ENCODE peak calls at places on chromosome 20, in five cellular contexts. U is uterus, E is fibroblast of lung, K is ovary, B is left ventricle myocardium inferior. S is an unnamed sample. For H3K4me1, the result is how much of the 10 kb centered on the place peaks cover.

GRCh38 chr20:58405504-58406291 is 16.7 kb downstream of the VAPB start:
- DNase-seq in U (no peak), E (no peak), K (no peak), B (no peak), S (no peak)

GRCh38 chr20:38982291-38982690 is 20.1 kb downstream of the DHX35 start:
- DNase-seq in U (no peak), E (no peak), K (no peak), B (no peak), S (peak)

GRCh38 chr20:8875586-8875985 is 193.3 kb upstream of the PLCB4 start:
- DNase-seq in U (no peak), E (no peak), K (no peak), B (no peak), S (no peak)

GRCh38 chr20:24969203-24970029 is 20.3 kb downstream of the CST7 start:
- DNase-seq in U (no peak), E (no peak), K (no peak), B (no peak), S (no peak)

GRCh38 chr20:5887386-5887785 is 62.9 kb downstream of the TRMT6 start:
- DNase-seq in U (no peak), E (no peak), K (no peak), B (no peak), S (no peak)

GRCh38 chr20:1178623-1179022 is 6.2 kb downstream of the TMEM74B start:
- DNase-seq in U (no peak), E (no peak), K (no peak), B (no peak), S (no peak)

GRCh38 chr20:8385247-8385646 is 253.2 kb downstream of the PLCB1 start:
- DNase-seq in U (no peak), E (peak), K (no peak), B (peak), S (peak)

GRCh38 chr20:44361021-44361420 is 5.5 kb downstream of the HNF4A start:
- DNase-seq in U (no peak), E (no peak), K (no peak), B (no peak), S (no peak)

GRCh38 chr20:38649275-38649891 is 47.8 kb downstream of the ARHGAP40 start:
- DNase-seq in U (no peak), E (peak), K (no peak), B (no peak), S (peak)

GRCh38 chr20:50216543-50217206 is 26.0 kb downstream of the CEBPB start:
- DNase-seq in U (no peak), E (no peak), K (no peak), B (no peak), S (no peak)

GRCh38 chr20:13325796-13326340 is 104.8 kb downstream of the ISM1 start:
- DNase-seq in U (no peak), E (no peak), K (no peak), B (no peak), S (no peak)

GRCh38 chr20:32718749-32719348 is 24.4 kb downstream of the COMMD7 start:
- DNase-seq in U (no peak), E (no peak), K (no peak), B (no peak), S (no peak)

GRCh38 chr20:50518270-50518721 is 8.1 kb downstream of the PTPN1 start:
- DNase-seq in U (no peak), E (peak), K (no peak), B (no peak), S (no peak)

GRCh38 chr20:19806806-19807691 is 49.0 kb downstream of the RIN2 start:
- DNase-seq in U (no peak), E (peak), K (no peak), B (no peak), S (peak)

GRCh38 chr20:42368910-42369309 is 750.7 kb upstream of the CHD6 start:
- DNase-seq in U (no peak), E (no peak), K (no peak), B (no peak), S (no peak)

GRCh38 chr20:17934141-17934862 is 34.3 kb downstream of the SNX5 start:
- DNase-seq in U (no peak), E (no peak), K (no peak), B (no peak), S (no peak)

GRCh38 chr20:42959996-42960395 is 229.7 kb downstream of the PTPRT start:
- DNase-seq in U (no peak), E (no peak), K (no peak), B (no peak), S (no peak)

GRCh38 chr20:32510601-32511357 is 74.4 kb downstream of the NOL4L start:
- DNase-seq in U (no peak), E (no peak), K (no peak), B (no peak), S (no peak)

GRCh38 chr20:63047946-63048345 is 41.2 kb upstream of the BHLHE23 start:
- DNase-seq in U (no peak), E (no peak), K (no peak), B (no peak), S (no peak)

GRCh38 chr20:44106615-44107014 is 80.4 kb downstream of the JPH2 start:
- DNase-seq in U (peak), E (no peak), K (no peak), B (no peak), S (peak)

GRCh38 chr20:24777746-24778145 is 171.3 kb upstream of the CST7 start:
- DNase-seq in U (no peak), E (no peak), K (no peak), B (no peak), S (no peak)

GRCh38 chr20:31680286-31681127 is 42.2 kb downstream of the BCL2L1 start:
- DNase-seq in U (no peak), E (no peak), K (no peak), B (no peak), S (no peak)

GRCh38 chr20:33772439-33772838 is 38.7 kb upstream of the CHMP4B start:
- DNase-seq in U (no peak), E (no peak), K (no peak), B (no peak), S (no peak)

GRCh38 chr20:60359010-60359409 is 400.8 kb downstream of the CDH26 start:
- DNase-seq in U (no peak), E (no peak), K (no peak), B (no peak), S (no peak)

GRCh38 chr20:48469026-48469425 is 358.8 kb downstream of the PREX1 start:
- DNase-seq in U (no peak), E (no peak), K (no peak), B (no peak), S (no peak)

GRCh38 chr20:20946122-20946759 is 159.9 kb downstream of the LINC00237 start:
- DNase-seq in U (no peak), E (no peak), K (no peak), B (no peak), S (no peak)

GRCh38 chr20:38278763-38279162 is 18.2 kb upstream of the KIAA1755 start:
- DNase-seq in U (no peak), E (no peak), K (no peak), B (no peak), S (no peak)

GRCh38 chr20:15600565-15600964 is 972.7 kb downstream of the KIF16B start:
- DNase-seq in U (no peak), E (no peak), K (no peak), B (no peak), S (no peak)

GRCh38 chr20:37598101-37598530 is 70.4 kb upstream of the BLCAP start:
- DNase-seq in U (no peak), E (no peak), K (no peak), B (no peak), S (peak)

GRCh38 chr20:14049111-14049510 is 53.8 kb downstream of the MACROD2 start:
- DNase-seq in U (no peak), E (no peak), K (no peak), B (no peak), S (no peak)

GRCh38 chr20:24160563-24161355 is 172.2 kb upstream of the GGTLC1 start:
- DNase-seq in U (peak), E (peak), K (peak), B (peak), S (peak)

GRCh38 chr20:63160641-63161175 is 55.2 kb downstream of the YTHDF1 start:
- DNase-seq in U (no peak), E (no peak), K (no peak), B (no peak), S (no peak)

GRCh38 chr20:38947931-38948362 is 14.2 kb upstream of the DHX35 start:
- DNase-seq in U (no peak), E (no peak), K (no peak), B (no peak), S (no peak)

GRCh38 chr20:33686984-33687366 is 790 bp upstream of the E2F1 start:
- DNase-seq in U (no peak), E (no peak), K (no peak), B (no peak), S (no peak)

GRCh38 chr20:11588875-11589274 is 328.8 kb upstream of the BTBD3 start:
- DNase-seq in U (no peak), E (no peak), K (no peak), B (no peak), S (no peak)

GRCh38 chr20:11591965-11592364 is 325.7 kb upstream of the BTBD3 start:
- DNase-seq in U (no peak), E (no peak), K (no peak), B (no peak), S (no peak)
- H3K27ac ChIP-seq in U (no peak), E (no peak), K (no peak), B (no peak), S (no peak)

GRCh38 chr20:4076033-4076432 is 60.7 kb upstream of the RNF24 start:
- DNase-seq in U (no peak), E (peak), K (no peak), B (no peak), S (no peak)
- H3K4me1 ChIP-seq in U (under half), E (under half), K (under half), B (under half), S (under half)

GRCh38 chr20:47455133-47456040 is 46.3 kb upstream of the NCOA3 start:
- DNase-seq in U (no peak), E (peak), K (no peak), B (no peak), S (no peak)

GRCh38 chr20:47454298-47455132 is 47.2 kb upstream of the NCOA3 start:
- DNase-seq in U (no peak), E (no peak), K (no peak), B (no peak), S (no peak)

GRCh38 chr20:47453167-47453782 is 48.4 kb upstream of the NCOA3 start:
- DNase-seq in U (no peak), E (peak), K (no peak), B (no peak), S (no peak)

GRCh38 chr20:47456952-47457724 is 44.5 kb upstream of the NCOA3 start:
- DNase-seq in U (no peak), E (peak), K (no peak), B (no peak), S (no peak)

DNA sequence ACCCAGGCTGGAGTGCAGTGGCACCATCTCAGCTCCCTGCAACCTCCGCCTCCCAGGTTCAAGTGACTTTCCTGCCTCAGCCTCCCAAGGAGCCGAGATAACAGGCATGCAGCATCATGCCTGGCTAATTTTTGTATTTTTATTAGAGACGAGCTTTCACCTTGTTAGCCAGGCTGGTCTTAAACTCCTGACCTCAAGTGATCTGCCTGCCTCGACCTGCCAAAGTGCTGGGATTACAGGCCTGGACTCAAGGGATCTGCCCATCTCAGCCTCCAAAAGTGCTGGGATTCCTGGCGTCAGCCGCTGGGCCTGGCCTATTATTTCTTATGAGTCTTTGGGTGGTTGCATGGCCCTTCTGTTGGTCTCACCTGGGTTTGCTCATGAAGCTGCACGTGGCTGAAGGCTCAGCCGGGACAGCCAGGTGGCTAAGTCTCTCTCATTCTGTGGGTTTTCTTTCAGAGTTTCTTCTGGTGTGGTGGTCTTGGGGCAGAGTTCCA is 45.6 kb upstream of the NCOA3 start:
- DNase-seq in U (no peak), E (no peak), K (no peak), B (no peak), S (no peak)
- H3K27ac ChIP-seq in U (no peak), E (no peak), K (no peak), B (no peak), S (no peak)

DNA sequence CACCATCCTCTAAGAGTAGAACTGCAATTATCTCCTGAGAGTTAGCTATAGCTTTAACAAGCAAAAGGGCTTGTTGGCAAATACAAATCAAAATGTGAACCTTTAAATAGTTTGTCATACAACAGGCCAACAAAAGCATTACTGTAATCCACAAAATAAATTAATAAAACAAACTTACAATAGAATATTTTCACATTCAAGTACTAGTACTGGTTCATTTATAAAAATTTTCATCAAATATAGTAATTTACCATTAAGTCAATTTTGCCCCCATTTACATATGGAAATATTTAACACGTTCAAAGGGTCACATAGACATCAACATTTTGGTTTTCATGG is 9.4 kb downstream of the RBM39 start:
- DNase-seq in U (no peak), E (no peak), K (no peak), B (no peak), S (no peak)
- H3K4me1 ChIP-seq in U (under half), E (under half), K (under half), B (half or more), S (under half)

GRCh38 chr20:22773326-22773725 is 189.0 kb upstream of the FOXA2 start:
- DNase-seq in U (no peak), E (no peak), K (no peak), B (no peak), S (no peak)

GRCh38 chr20:22771706-22772105 is 187.3 kb upstream of the FOXA2 start:
- DNase-seq in U (no peak), E (no peak), K (no peak), B (no peak), S (no peak)

GRCh38 chr20:22768266-22768665 is 183.9 kb upstream of the FOXA2 start:
- DNase-seq in U (no peak), E (no peak), K (no peak), B (no peak), S (no peak)

GRCh38 chr20:22770240-22770800 is 185.9 kb upstream of the FOXA2 start:
- DNase-seq in U (no peak), E (no peak), K (no peak), B (no peak), S (no peak)

DNA sequence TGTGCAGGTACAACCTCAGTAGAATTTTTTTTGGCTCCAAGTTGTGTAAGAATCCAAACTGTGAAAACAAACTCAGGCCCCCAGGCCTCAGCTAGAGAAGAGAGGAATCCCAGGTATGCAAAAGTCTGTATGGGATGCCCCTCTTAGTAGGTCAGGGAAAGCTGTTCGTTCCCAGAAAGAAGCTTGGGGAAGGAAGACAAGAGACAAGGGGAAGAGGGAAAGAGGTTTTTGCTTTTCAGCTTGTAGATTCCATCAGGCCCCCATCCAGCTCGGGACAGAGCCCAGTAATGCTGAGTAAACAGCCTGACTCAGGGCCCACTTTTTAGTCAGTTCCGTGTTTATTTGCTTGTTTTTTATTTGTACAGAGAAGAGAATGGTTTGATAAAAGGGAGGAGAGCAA is 184.4 kb upstream of the FOXA2 start:
- DNase-seq in U (no peak), E (no peak), K (no peak), B (no peak), S (no peak)
- H3K27ac ChIP-seq in U (no peak), E (no peak), K (no peak), B (no peak), S (no peak)

GRCh38 chr20:61405007-61405406 is 152.9 kb downstream of the CDH4 start:
- DNase-seq in U (no peak), E (no peak), K (no peak), B (no peak), S (no peak)
- H3K4me1 ChIP-seq in U (under half), E (under half), K (under half), B (under half), S (under half)

DNA sequence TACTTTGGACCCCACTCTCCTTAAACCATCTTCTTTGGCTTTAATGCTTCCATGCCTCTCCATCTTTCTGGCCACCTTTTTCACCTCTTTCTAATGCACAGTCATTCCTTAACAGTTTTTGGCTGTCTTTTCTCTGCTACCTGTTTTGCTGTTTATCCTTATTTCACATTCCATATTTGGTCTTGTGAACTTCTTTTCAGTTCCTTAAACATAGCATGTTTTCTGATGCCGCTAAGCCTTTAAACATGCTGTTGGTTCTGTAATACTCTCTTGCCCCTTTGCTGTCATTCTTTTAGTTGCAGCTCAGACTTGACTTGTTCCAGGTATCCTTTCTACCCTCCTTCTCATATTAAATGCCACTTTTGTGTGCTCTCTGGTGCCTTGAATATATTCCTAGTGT is 35.8 kb downstream of the TOP1 start:
- DNase-seq in U (no peak), E (no peak), K (no peak), B (no peak), S (no peak)
- H3K27ac ChIP-seq in U (no peak), E (no peak), K (no peak), B (no peak), S (no peak)